ENCODE peak calls at places on chromosomes 13 and 19, in nine cellular contexts. U is A549, O is HepG2, Z is tibial nerve, X is upper lobe of left lung, J is esophagus muscularis mucosa, D is stomach, H is sigmoid colon, W is H1. G is an unnamed sample.

GRCh38 chr13:24097064-24097463 is 63.5 kb upstream of the SPATA13 start:
- DNase-seq in U (peak), O (peak), Z (no peak), X (no peak), J (no peak), D (no peak), H (no peak), W (no peak), G (no peak)

GRCh38 chr13:30968734-30969335 is 36.4 kb downstream of the TEX26 start:
- DNase-seq in U (no peak), O (no peak), Z (no peak), X (no peak), J (peak), D (no peak), H (no peak), W (no peak), G (no peak)

GRCh38 chr19:41316306-41316920 is 6.4 kb downstream of the CCDC97 start:
- DNase-seq in U (no peak), O (no peak), Z (no peak), X (peak), J (no peak), D (no peak), H (no peak), W (no peak), G (no peak)

GRCh38 chr19:14102102-14102696 is 11.6 kb upstream of the SAMD1 start:
- DNase-seq in U (no peak), O (no peak), Z (no peak), X (no peak), J (no peak), D (no peak), H (no peak), W (no peak), G (no peak)

GRCh38 chr13:73262862-73263627 is 204.2 kb downstream of the KLF5 start:
- DNase-seq in U (no peak), O (no peak), Z (no peak), X (no peak), J (no peak), D (no peak), H (no peak), W (no peak), G (no peak)

GRCh38 chr13:43935878-43936277 is 56.2 kb downstream of the LACC1 start:
- DNase-seq in U (no peak), O (no peak), Z (no peak), X (no peak), J (no peak), D (no peak), H (no peak), W (no peak), G (no peak)

GRCh38 chr13:20824762-20825161 is 51.0 kb upstream of the EEF1AKMT1 start:
- DNase-seq in U (no peak), O (no peak), Z (no peak), X (no peak), J (no peak), D (no peak), H (no peak), W (no peak), G (no peak)

GRCh38 chr19:33064778-33065550 is at the start of gene RHPN2:
- DNase-seq in U (peak), O (peak), Z (no peak), X (peak), J (no peak), D (peak), H (peak), W (no peak), G (peak)

GRCh38 chr19:1579222-1579621 is 11.1 kb upstream of the MEX3D start:
- DNase-seq in U (no peak), O (no peak), Z (no peak), X (no peak), J (no peak), D (no peak), H (peak), W (no peak), G (no peak)

GRCh38 chr19:33290956-33291622 is 11.2 kb downstream of the CEBPA start:
- DNase-seq in U (peak), O (no peak), Z (no peak), X (peak), J (no peak), D (no peak), H (no peak), W (no peak), G (peak)

GRCh38 chr13:109402976-109403375 is 383.4 kb downstream of the IRS2 start:
- DNase-seq in U (no peak), O (no peak), Z (no peak), X (no peak), J (no peak), D (no peak), H (no peak), W (no peak), G (no peak)

GRCh38 chr19:5588441-5588840 is 20.7 kb upstream of the TINCR start:
- DNase-seq in U (no peak), O (no peak), Z (no peak), X (no peak), J (no peak), D (no peak), H (no peak), W (no peak), G (no peak)
- TF ChIP-seq EP300 in U (no peak), O (no peak), Z (no peak), X (no peak), J (no peak), D (no peak), H (no peak), W (no peak), G (no peak)

DNA sequence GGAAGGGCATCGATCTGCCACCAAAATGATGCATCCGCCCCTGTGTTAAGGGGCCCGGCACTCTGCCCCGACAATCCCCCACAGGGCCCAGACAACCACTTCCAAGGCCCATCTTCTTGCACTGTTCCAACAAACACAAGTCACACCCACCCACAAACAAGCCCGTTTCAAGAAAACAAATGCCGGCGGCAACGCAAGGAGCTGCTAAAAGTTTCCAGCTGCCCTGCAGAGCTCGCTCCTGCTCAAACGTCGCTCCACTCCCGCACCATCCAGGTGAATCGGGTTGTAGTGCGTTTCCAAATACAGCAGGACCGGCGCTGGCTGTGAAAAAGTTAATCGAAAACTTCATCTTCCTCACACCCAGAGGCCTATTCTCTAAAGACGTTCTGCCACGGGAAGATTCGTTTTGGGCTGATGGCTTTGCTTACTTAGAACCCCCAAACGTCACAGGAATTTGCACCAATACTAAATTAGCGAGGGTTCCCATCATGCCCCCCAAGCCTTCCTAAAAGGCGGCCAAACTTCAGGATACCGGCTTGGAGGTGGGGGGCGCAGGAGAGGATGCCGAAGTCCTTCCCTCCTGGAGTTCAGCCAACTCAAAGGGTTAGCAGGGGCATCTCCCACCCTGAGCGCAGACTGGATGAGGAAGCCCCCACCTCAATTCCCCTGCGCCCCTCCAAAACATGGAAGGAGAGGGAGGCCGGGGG is 107.4 kb upstream of the DOCK9 start:
- DNase-seq in U (no peak), O (no peak), Z (peak), X (no peak), J (no peak), D (no peak), H (peak), W (no peak), G (no peak)
- H3K4me3 ChIP-seq in U (peak), O (no peak), Z (peak), X (peak), J (peak), D (peak), H (peak), W (peak), G (peak)

GRCh38 chr13:102902789-102903347 is 57.0 kb downstream of the ERCC5 start:
- DNase-seq in U (no peak), O (peak), Z (no peak), X (peak), J (no peak), D (no peak), H (no peak), W (peak), G (no peak)

GRCh38 chr13:102904408-102904862 is 58.6 kb downstream of the ERCC5 start:
- DNase-seq in U (no peak), O (no peak), Z (no peak), X (no peak), J (no peak), D (no peak), H (no peak), W (no peak), G (no peak)

GRCh38 chr13:102901615-102902305 is 55.9 kb downstream of the ERCC5 start:
- DNase-seq in U (no peak), O (no peak), Z (no peak), X (no peak), J (no peak), D (no peak), H (no peak), W (no peak), G (no peak)

GRCh38 chr13:102905905-102906304 is 60.1 kb downstream of the ERCC5 start:
- DNase-seq in U (no peak), O (no peak), Z (no peak), X (no peak), J (no peak), D (no peak), H (no peak), W (no peak), G (no peak)

DNA sequence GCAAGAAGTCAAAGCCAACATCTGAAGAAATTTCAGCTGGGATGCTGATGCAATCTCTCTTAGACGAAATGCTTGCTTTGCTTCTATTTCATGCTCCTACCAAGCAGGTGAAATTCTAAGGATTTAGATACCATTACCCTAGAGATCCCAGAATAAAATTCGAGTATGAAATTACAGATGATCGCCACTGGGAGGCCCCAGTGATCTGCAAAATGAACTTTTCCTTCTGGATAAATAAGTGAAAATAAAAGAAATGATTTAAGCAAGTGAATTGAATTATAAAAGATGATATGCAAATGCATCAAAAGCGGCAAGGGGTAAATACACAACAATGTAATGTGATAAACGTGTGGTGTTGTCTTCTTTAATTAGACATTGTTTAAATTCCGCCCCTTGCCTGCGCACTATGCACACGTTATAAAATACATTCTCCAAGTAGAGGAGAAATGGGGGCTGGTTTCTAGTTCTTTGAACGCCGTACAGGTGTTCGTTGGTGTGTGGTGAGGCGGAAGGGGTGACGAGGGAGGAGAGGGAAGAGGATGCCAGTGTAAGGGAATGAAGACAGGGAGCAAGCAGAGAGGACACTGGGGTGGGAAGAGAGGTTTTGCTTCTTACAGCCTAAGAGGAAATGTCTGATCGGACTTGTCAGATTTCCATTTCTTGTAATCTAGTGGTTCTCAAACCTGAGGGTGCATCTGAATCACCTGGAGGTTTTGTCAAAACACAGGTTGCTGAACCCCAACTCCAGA is 58.0 kb downstream of the ERCC5 start:
- DNase-seq in U (peak), O (no peak), Z (no peak), X (no peak), J (no peak), D (no peak), H (no peak), W (no peak), G (no peak)
- TF ChIP-seq EP300 in U (no peak), O (no peak), Z (no peak), X (no peak), J (no peak), D (no peak), H (no peak), W (no peak), G (no peak)

GRCh38 chr13:94344126-94344863 is 135.2 kb downstream of the DCT start:
- DNase-seq in U (no peak), O (peak), Z (no peak), X (no peak), J (peak), D (no peak), H (no peak), W (peak), G (no peak)
- H3K4me3 ChIP-seq in U (no peak), O (no peak), Z (no peak), X (no peak), J (no peak), D (no peak), H (no peak), W (peak), G (no peak)

GRCh38 chr13:25945596-25945995 is 106.2 kb downstream of the SHISA2 start:
- DNase-seq in U (no peak), O (no peak), Z (no peak), X (peak), J (no peak), D (no peak), H (no peak), W (no peak), G (no peak)
- TF ChIP-seq EP300 in U (no peak), O (no peak), Z (no peak), X (no peak), J (no peak), D (no peak), H (no peak), W (no peak), G (no peak)

G was measured in transverse colon.